ENCODE peak calls at places on chromosomes 3 and 15, in seven cellular contexts. B is OCI-M1, W is germinal center, G is AG09309, Z is HuH-7, R is T follicular helper cell, Q is GM13976. T is an unnamed sample.

GRCh38 chr3:41200669-41201021 is 1.3 kb downstream of the CTNNB1 start:
- DNase-seq in B (peak), W (peak), G (no peak), Z (peak), R (peak), Q (no peak), T (peak)

GRCh38 chr3:22372292-22372949 is 621.4 kb upstream of the ZNF385D start:
- DNase-seq in B (no peak), W (no peak), G (no peak), Z (no peak), R (no peak), Q (peak), T (no peak)

GRCh38 chr3:10286596-10287295 is 6.0 kb downstream of the GHRL start:
- DNase-seq in B (peak), W (peak), G (peak), Z (no peak), R (no peak), Q (peak), T (peak)

GRCh38 chr3:94627689-94628088 is 564.8 kb downstream of the NSUN3 start:
- DNase-seq in B (no peak), W (no peak), G (no peak), Z (no peak), R (no peak), Q (no peak), T (no peak)

GRCh38 chr3:121995190-121996137 is 26.6 kb downstream of the ILDR1 start:
- DNase-seq in B (peak), W (peak), G (peak), Z (peak), R (peak), Q (no peak), T (peak)

GRCh38 chr3:5275529-5275928 is 88.0 kb downstream of the EDEM1 start:
- DNase-seq in B (no peak), W (no peak), G (peak), Z (no peak), R (no peak), Q (no peak), T (no peak)

GRCh38 chr3:195302436-195302835 is 31.5 kb upstream of the XXYLT1 start:
- DNase-seq in B (no peak), W (no peak), G (no peak), Z (no peak), R (no peak), Q (no peak), T (no peak)

GRCh38 chr3:157176108-157176507 is 16.2 kb upstream of the CCNL1 start:
- DNase-seq in B (no peak), W (no peak), G (no peak), Z (no peak), R (no peak), Q (no peak), T (no peak)

GRCh38 chr3:142251951-142252350 is 26.6 kb upstream of the GK5 start:
- DNase-seq in B (no peak), W (no peak), G (no peak), Z (no peak), R (no peak), Q (no peak), T (no peak)

GRCh38 chr3:123961508-123961856 is 453 bp upstream of the CCDC14 start:
- DNase-seq in B (no peak), W (no peak), G (no peak), Z (no peak), R (no peak), Q (no peak), T (no peak)

GRCh38 chr3:38164966-38165721 is at the start of gene OXSR1:
- DNase-seq in B (peak), W (peak), G (peak), Z (peak), R (peak), Q (peak), T (peak)

GRCh38 chr15:62138124-62138523 is 27.0 kb downstream of the C2CD4B start:
- DNase-seq in B (no peak), W (no peak), G (peak), Z (no peak), R (no peak), Q (no peak), T (no peak)

GRCh38 chr15:75650908-75651809 is 3.4 kb downstream of the SNX33 start:
- DNase-seq in B (peak), W (no peak), G (no peak), Z (no peak), R (no peak), Q (no peak), T (no peak)

GRCh38 chr15:60585743-60586708 is 107.1 kb upstream of the ICE2 start:
- DNase-seq in B (peak), W (peak), G (no peak), Z (peak), R (peak), Q (peak), T (peak)

GRCh38 chr15:67117356-67117755 is 52.0 kb downstream of the SMAD3 start:
- DNase-seq in B (no peak), W (no peak), G (no peak), Z (no peak), R (no peak), Q (no peak), T (no peak)

GRCh38 chr15:72155021-72155621 is 36.9 kb downstream of the SENP8 start:
- DNase-seq in B (no peak), W (no peak), G (no peak), Z (no peak), R (no peak), Q (no peak), T (no peak)

GRCh38 chr3:13525827-13526625 is 22.9 kb upstream of the FBLN2 start:
- DNase-seq in B (no peak), W (no peak), G (no peak), Z (no peak), R (no peak), Q (no peak), T (no peak)

GRCh38 chr3:46584598-46585467 is 18.7 kb upstream of the LRRC2 start:
- DNase-seq in B (no peak), W (no peak), G (no peak), Z (no peak), R (no peak), Q (no peak), T (no peak)

GRCh38 chr3:168161696-168162095 is 66.0 kb upstream of the GOLIM4 start:
- DNase-seq in B (no peak), W (no peak), G (no peak), Z (no peak), R (no peak), Q (no peak), T (no peak)

GRCh38 chr3:46948830-46949671 is 27.5 kb downstream of the CCDC12 start:
- DNase-seq in B (peak), W (no peak), G (no peak), Z (no peak), R (no peak), Q (peak), T (peak)

GRCh38 chr3:14542656-14543055 is 2.5 kb upstream of the GRIP2 start:
- DNase-seq in B (no peak), W (no peak), G (no peak), Z (no peak), R (no peak), Q (no peak), T (no peak)

GRCh38 chr15:91047545-91048199 is 25.3 kb upstream of the VPS33B start:
- DNase-seq in B (peak), W (no peak), G (no peak), Z (no peak), R (no peak), Q (no peak), T (no peak)

GRCh38 chr15:77107531-77108355 is 36.8 kb upstream of the TSPAN3 start:
- DNase-seq in B (peak), W (peak), G (no peak), Z (peak), R (peak), Q (peak), T (peak)

GRCh38 chr3:50592568-50592967 is 19.0 kb downstream of the CISH start:
- DNase-seq in B (no peak), W (no peak), G (no peak), Z (no peak), R (no peak), Q (no peak), T (no peak)

GRCh38 chr3:114362815-114363214 is 69.0 kb downstream of the TIGIT start:
- DNase-seq in B (peak), W (peak), G (no peak), Z (peak), R (no peak), Q (peak), T (peak)

GRCh38 chr3:69542265-69543079 is 156.6 kb upstream of the FRMD4B start:
- DNase-seq in B (no peak), W (no peak), G (no peak), Z (no peak), R (no peak), Q (peak), T (peak)

GRCh38 chr3:51385621-51386091 is 565 bp downstream of the MANF start:
- DNase-seq in B (no peak), W (no peak), G (no peak), Z (no peak), R (no peak), Q (no peak), T (no peak)